ENCODE peak calls at places on chromosomes 6 and 20, in seven cellular contexts. One of them, this sample, is unnamed.

GRCh38 chr6:12791371-12791770 is 74.8 kb downstream of the PHACTR1 start:
- DNase-seq in natural killer cell: no peak
- DNase-seq in fibroblast of the aortic adventitia: no peak
- DNase-seq in osteocyte: no peak
- DNase-seq in fibroblast of mammary gland: peak
- DNase-seq in HCT116: no peak
- DNase-seq in keratinocyte: no peak
- DNase-seq in this sample: no peak

GRCh38 chr6:104531591-104531990 is 328.1 kb downstream of the HACE1 start:
- DNase-seq in natural killer cell: no peak
- DNase-seq in fibroblast of the aortic adventitia: no peak
- DNase-seq in osteocyte: no peak
- DNase-seq in fibroblast of mammary gland: no peak
- DNase-seq in HCT116: no peak
- DNase-seq in keratinocyte: no peak
- DNase-seq in this sample: no peak

GRCh38 chr6:113936093-113936934 is 34.6 kb downstream of the HDAC2 start:
- DNase-seq in natural killer cell: no peak
- DNase-seq in fibroblast of the aortic adventitia: peak
- DNase-seq in osteocyte: no peak
- DNase-seq in fibroblast of mammary gland: peak
- DNase-seq in HCT116: peak
- DNase-seq in keratinocyte: peak
- DNase-seq in this sample: no peak

GRCh38 chr6:53579338-53579737 is 34.4 kb upstream of the GCLC start:
- DNase-seq in natural killer cell: no peak
- DNase-seq in fibroblast of the aortic adventitia: no peak
- DNase-seq in osteocyte: no peak
- DNase-seq in fibroblast of mammary gland: no peak
- DNase-seq in HCT116: no peak
- DNase-seq in keratinocyte: no peak
- DNase-seq in this sample: no peak

GRCh38 chr6:125519367-125519766 is 217.6 kb upstream of the HDDC2 start:
- DNase-seq in natural killer cell: no peak
- DNase-seq in fibroblast of the aortic adventitia: peak
- DNase-seq in osteocyte: no peak
- DNase-seq in fibroblast of mammary gland: no peak
- DNase-seq in HCT116: no peak
- DNase-seq in keratinocyte: no peak
- DNase-seq in this sample: no peak

GRCh38 chr20:52493177-52493711 is 301.7 kb upstream of the ZFP64 start:
- DNase-seq in natural killer cell: no peak
- DNase-seq in fibroblast of the aortic adventitia: peak
- DNase-seq in osteocyte: no peak
- DNase-seq in fibroblast of mammary gland: peak
- DNase-seq in HCT116: no peak
- DNase-seq in keratinocyte: no peak
- DNase-seq in this sample: peak

GRCh38 chr20:3168079-3168828 is 5.1 kb downstream of the LZTS3 start:
- DNase-seq in natural killer cell: no peak
- DNase-seq in fibroblast of the aortic adventitia: no peak
- DNase-seq in osteocyte: no peak
- DNase-seq in fibroblast of mammary gland: no peak
- DNase-seq in HCT116: no peak
- DNase-seq in keratinocyte: no peak
- DNase-seq in this sample: no peak

GRCh38 chr6:127637830-127638229 is 60.9 kb downstream of the C6orf58 start:
- DNase-seq in natural killer cell: no peak
- DNase-seq in fibroblast of the aortic adventitia: peak
- DNase-seq in osteocyte: no peak
- DNase-seq in fibroblast of mammary gland: peak
- DNase-seq in HCT116: no peak
- DNase-seq in keratinocyte: no peak
- DNase-seq in this sample: no peak

GRCh38 chr6:156747715-156748114 is 29.5 kb upstream of the ARID1B start:
- DNase-seq in natural killer cell: no peak
- DNase-seq in fibroblast of the aortic adventitia: no peak
- DNase-seq in osteocyte: no peak
- DNase-seq in fibroblast of mammary gland: no peak
- DNase-seq in HCT116: no peak
- DNase-seq in keratinocyte: no peak
- DNase-seq in this sample: no peak

GRCh38 chr6:18595774-18596528 is 208.8 kb downstream of the RNF144B start:
- DNase-seq in natural killer cell: no peak
- DNase-seq in fibroblast of the aortic adventitia: peak
- DNase-seq in osteocyte: no peak
- DNase-seq in fibroblast of mammary gland: peak
- DNase-seq in HCT116: peak
- DNase-seq in keratinocyte: peak
- DNase-seq in this sample: peak

GRCh38 chr6:2697291-2697690 is 53.4 kb downstream of the MYLK4 start:
- DNase-seq in natural killer cell: no peak
- DNase-seq in fibroblast of the aortic adventitia: no peak
- DNase-seq in osteocyte: no peak
- DNase-seq in fibroblast of mammary gland: no peak
- DNase-seq in HCT116: no peak
- DNase-seq in keratinocyte: no peak
- DNase-seq in this sample: no peak

GRCh38 chr6:37014667-37015066 is 9.2 kb downstream of the FGD2 start:
- DNase-seq in natural killer cell: no peak
- DNase-seq in fibroblast of the aortic adventitia: no peak
- DNase-seq in osteocyte: no peak
- DNase-seq in fibroblast of mammary gland: no peak
- DNase-seq in HCT116: no peak
- DNase-seq in keratinocyte: no peak
- DNase-seq in this sample: no peak

GRCh38 chr20:57188056-57188455 is 78.4 kb downstream of the BMP7 start:
- DNase-seq in natural killer cell: no peak
- DNase-seq in fibroblast of the aortic adventitia: no peak
- DNase-seq in osteocyte: no peak
- DNase-seq in fibroblast of mammary gland: no peak
- DNase-seq in HCT116: no peak
- DNase-seq in keratinocyte: no peak
- DNase-seq in this sample: no peak

GRCh38 chr20:4873396-4873795 is 127.9 kb downstream of the SLC23A2 start:
- DNase-seq in natural killer cell: no peak
- DNase-seq in fibroblast of the aortic adventitia: no peak
- DNase-seq in osteocyte: no peak
- DNase-seq in fibroblast of mammary gland: no peak
- DNase-seq in HCT116: no peak
- DNase-seq in keratinocyte: no peak
- DNase-seq in this sample: no peak

GRCh38 chr20:10783660-10784336 is 110.0 kb upstream of the JAG1 start:
- DNase-seq in natural killer cell: no peak
- DNase-seq in fibroblast of the aortic adventitia: no peak
- DNase-seq in osteocyte: no peak
- DNase-seq in fibroblast of mammary gland: no peak
- DNase-seq in HCT116: no peak
- DNase-seq in keratinocyte: no peak
- DNase-seq in this sample: no peak

GRCh38 chr6:157099912-157100593 is 223.3 kb downstream of the TMEM242 start:
- DNase-seq in natural killer cell: peak
- DNase-seq in fibroblast of the aortic adventitia: no peak
- DNase-seq in osteocyte: no peak
- DNase-seq in fibroblast of mammary gland: no peak
- DNase-seq in HCT116: no peak
- DNase-seq in keratinocyte: no peak
- DNase-seq in this sample: no peak

GRCh38 chr20:33076662-33077398 is 2.6 kb upstream of the BPIFB4 start:
- DNase-seq in natural killer cell: no peak
- DNase-seq in fibroblast of the aortic adventitia: no peak
- DNase-seq in osteocyte: no peak
- DNase-seq in fibroblast of mammary gland: no peak
- DNase-seq in HCT116: peak
- DNase-seq in keratinocyte: no peak
- DNase-seq in this sample: no peak

GRCh38 chr6:72952808-72953630 is 272.3 kb downstream of the KHDC1L start:
- DNase-seq in natural killer cell: no peak
- DNase-seq in fibroblast of the aortic adventitia: peak
- DNase-seq in osteocyte: no peak
- DNase-seq in fibroblast of mammary gland: peak
- DNase-seq in HCT116: no peak
- DNase-seq in keratinocyte: no peak
- DNase-seq in this sample: no peak

GRCh38 chr6:106820412-106820852 is 154.1 kb downstream of the CD24 start:
- DNase-seq in natural killer cell: no peak
- DNase-seq in fibroblast of the aortic adventitia: peak
- DNase-seq in osteocyte: no peak
- DNase-seq in fibroblast of mammary gland: peak
- DNase-seq in HCT116: no peak
- DNase-seq in keratinocyte: no peak
- DNase-seq in this sample: no peak

GRCh38 chr20:63701051-63701328 is 4.5 kb downstream of the TNFRSF6B start:
- DNase-seq in natural killer cell: no peak
- DNase-seq in fibroblast of the aortic adventitia: no peak
- DNase-seq in osteocyte: no peak
- DNase-seq in fibroblast of mammary gland: no peak
- DNase-seq in HCT116: no peak
- DNase-seq in keratinocyte: no peak
- DNase-seq in this sample: no peak

GRCh38 chr6:4313044-4313686 is 177.8 kb upstream of the ECI2 start:
- DNase-seq in natural killer cell: no peak
- DNase-seq in fibroblast of the aortic adventitia: peak
- DNase-seq in osteocyte: peak
- DNase-seq in fibroblast of mammary gland: peak
- DNase-seq in HCT116: peak
- DNase-seq in keratinocyte: no peak
- DNase-seq in this sample: no peak
- TF ChIP-seq CTCF in natural killer cell: no peak
- TF ChIP-seq CTCF in fibroblast of the aortic adventitia: peak
- TF ChIP-seq CTCF in osteocyte: peak
- TF ChIP-seq CTCF in fibroblast of mammary gland: peak
- TF ChIP-seq CTCF in HCT116: peak
- TF ChIP-seq CTCF in keratinocyte: peak
- TF ChIP-seq CTCF in this sample: peak

GRCh38 chr6:723540-723939 is 30.6 kb upstream of the EXOC2 start:
- DNase-seq in natural killer cell: no peak
- DNase-seq in fibroblast of the aortic adventitia: no peak
- DNase-seq in osteocyte: no peak
- DNase-seq in fibroblast of mammary gland: no peak
- DNase-seq in HCT116: no peak
- DNase-seq in keratinocyte: no peak
- DNase-seq in this sample: no peak
- TF ChIP-seq CTCF in natural killer cell: no peak
- TF ChIP-seq CTCF in fibroblast of the aortic adventitia: peak
- TF ChIP-seq CTCF in osteocyte: no peak
- TF ChIP-seq CTCF in fibroblast of mammary gland: peak
- TF ChIP-seq CTCF in HCT116: peak
- TF ChIP-seq CTCF in keratinocyte: no peak
- TF ChIP-seq CTCF in this sample: peak

DNA sequence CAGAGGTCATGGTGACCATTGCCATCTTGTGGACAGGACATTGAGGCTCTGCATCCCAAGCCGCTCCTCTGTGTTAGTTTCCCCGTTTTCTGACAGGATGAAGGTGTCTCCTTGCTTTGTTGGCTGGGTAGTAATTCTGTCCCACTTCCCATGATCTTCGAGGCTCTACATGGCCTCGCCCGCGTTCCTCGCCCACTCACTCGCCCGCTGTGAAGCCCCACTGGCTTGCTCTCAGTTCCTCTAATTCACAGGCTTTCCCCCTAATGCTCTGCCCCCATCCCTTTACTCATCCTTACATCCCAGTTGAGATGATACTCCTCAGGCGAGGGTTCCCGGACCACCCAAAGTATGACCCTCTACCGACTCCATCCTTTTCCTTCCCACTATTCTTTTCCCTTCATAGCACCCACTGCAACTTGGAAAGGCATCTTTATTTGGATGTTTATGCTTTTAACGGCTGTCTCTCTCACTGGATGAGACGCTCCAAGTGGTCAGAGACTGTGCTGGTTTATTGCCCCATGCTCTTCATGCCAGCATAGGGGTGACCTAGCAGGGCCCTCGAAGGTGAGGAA is 511 bp upstream of the SLC35B2 start:
- DNase-seq in natural killer cell: no peak
- DNase-seq in fibroblast of the aortic adventitia: no peak
- DNase-seq in osteocyte: no peak
- DNase-seq in fibroblast of mammary gland: no peak
- DNase-seq in HCT116: no peak
- DNase-seq in keratinocyte: no peak
- DNase-seq in this sample: no peak
- TF ChIP-seq CTCF in natural killer cell: peak
- TF ChIP-seq CTCF in fibroblast of the aortic adventitia: no peak
- TF ChIP-seq CTCF in osteocyte: no peak
- TF ChIP-seq CTCF in fibroblast of mammary gland: no peak
- TF ChIP-seq CTCF in HCT116: no peak
- TF ChIP-seq CTCF in keratinocyte: no peak
- TF ChIP-seq CTCF in this sample: peak

DNA sequence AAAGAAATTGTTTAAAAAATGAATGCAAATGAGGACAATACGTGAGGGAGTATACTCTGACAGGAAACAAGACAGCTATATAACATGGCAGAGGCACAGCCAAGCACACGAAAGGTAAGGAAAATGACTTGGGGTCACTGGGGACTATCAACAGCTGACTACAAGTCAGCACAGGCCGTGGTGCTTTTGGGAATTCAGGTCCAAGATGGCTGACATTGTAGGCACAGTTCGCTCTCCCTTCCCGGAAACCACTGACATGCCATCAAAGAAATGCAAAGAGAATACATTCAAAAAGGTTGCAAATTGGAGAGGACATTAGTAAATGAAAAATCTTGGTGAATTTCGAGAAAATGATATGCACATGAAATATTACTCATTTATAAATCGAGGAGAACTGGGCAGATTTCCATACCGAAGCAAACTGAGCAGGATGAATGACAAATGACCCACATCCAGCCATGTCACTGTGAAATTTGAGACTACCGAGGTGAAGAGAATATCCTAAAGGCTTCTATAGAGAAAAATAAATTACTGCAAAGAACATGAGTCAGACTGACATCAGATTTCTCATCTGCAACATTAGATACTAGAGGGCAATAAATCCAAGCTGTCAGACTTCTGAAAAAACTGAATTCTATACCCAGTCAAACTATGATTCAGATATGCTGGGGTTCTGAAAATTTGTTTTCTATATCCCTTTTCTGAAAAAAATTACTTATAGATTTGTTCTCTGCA is 391.1 kb downstream of the BTBD9 start:
- DNase-seq in natural killer cell: no peak
- DNase-seq in fibroblast of the aortic adventitia: no peak
- DNase-seq in osteocyte: no peak
- DNase-seq in fibroblast of mammary gland: peak
- DNase-seq in HCT116: no peak
- DNase-seq in keratinocyte: no peak
- DNase-seq in this sample: no peak
- TF ChIP-seq CTCF in natural killer cell: no peak
- TF ChIP-seq CTCF in fibroblast of the aortic adventitia: no peak
- TF ChIP-seq CTCF in osteocyte: no peak
- TF ChIP-seq CTCF in fibroblast of mammary gland: no peak
- TF ChIP-seq CTCF in HCT116: no peak
- TF ChIP-seq CTCF in keratinocyte: no peak
- TF ChIP-seq CTCF in this sample: no peak

GRCh38 chr6:166860392-166860791 is 96.0 kb downstream of the RNASET2 start:
- DNase-seq in natural killer cell: no peak
- DNase-seq in fibroblast of the aortic adventitia: no peak
- DNase-seq in osteocyte: no peak
- DNase-seq in fibroblast of mammary gland: no peak
- DNase-seq in HCT116: no peak
- DNase-seq in keratinocyte: no peak
- DNase-seq in this sample: no peak
- TF ChIP-seq CTCF in natural killer cell: no peak
- TF ChIP-seq CTCF in fibroblast of the aortic adventitia: no peak
- TF ChIP-seq CTCF in osteocyte: no peak
- TF ChIP-seq CTCF in fibroblast of mammary gland: no peak
- TF ChIP-seq CTCF in HCT116: no peak
- TF ChIP-seq CTCF in keratinocyte: no peak
- TF ChIP-seq CTCF in this sample: no peak

This sample was measured in type B pancreatic cell.